ENCODE peak calls at places on chromosomes 11 and 22, in eight cellular contexts. One of them, this sample, is unnamed.

GRCh38 chr11:114340311-114341131 is 44.3 kb downstream of the NNMT start:
- DNase-seq in choroid plexus epithelial cell: peak
- DNase-seq in activated CD4-positive, alpha-beta T cell treated with anti-CD3 and anti-CD28 coated beads, Interleukin-2, amount 10 ng/mL, durations not matched to agents 7 days and 5 days: peak
- DNase-seq in neural progenitor cell: peak
- DNase-seq in RWPE1: peak
- DNase-seq in iPS-NIHi11: peak
- DNase-seq in stimulated activated CD4-positive, alpha-beta T cell treated with anti-CD3 and anti-CD28 coated beads, TNF-alpha, amount 100 ng/mL, for 48 hours: no peak
- DNase-seq in type B pancreatic cell: no peak
- DNase-seq in this sample: peak

GRCh38 chr11:73141309-73142127 is 600 bp downstream of the FCHSD2 start:
- DNase-seq in choroid plexus epithelial cell: peak
- DNase-seq in activated CD4-positive, alpha-beta T cell treated with anti-CD3 and anti-CD28 coated beads, Interleukin-2, amount 10 ng/mL, durations not matched to agents 7 days and 5 days: peak
- DNase-seq in neural progenitor cell: peak
- DNase-seq in RWPE1: peak
- DNase-seq in iPS-NIHi11: peak
- DNase-seq in stimulated activated CD4-positive, alpha-beta T cell treated with anti-CD3 and anti-CD28 coated beads, TNF-alpha, amount 100 ng/mL, for 48 hours: peak
- DNase-seq in type B pancreatic cell: peak
- DNase-seq in this sample: peak

GRCh38 chr11:58592760-58593472 is 14.1 kb downstream of the ZFP91 start:
- DNase-seq in choroid plexus epithelial cell: peak
- DNase-seq in activated CD4-positive, alpha-beta T cell treated with anti-CD3 and anti-CD28 coated beads, Interleukin-2, amount 10 ng/mL, durations not matched to agents 7 days and 5 days: no peak
- DNase-seq in neural progenitor cell: no peak
- DNase-seq in RWPE1: no peak
- DNase-seq in iPS-NIHi11: no peak
- DNase-seq in stimulated activated CD4-positive, alpha-beta T cell treated with anti-CD3 and anti-CD28 coated beads, TNF-alpha, amount 100 ng/mL, for 48 hours: peak
- DNase-seq in type B pancreatic cell: no peak
- DNase-seq in this sample: no peak

GRCh38 chr11:117256573-117256972 is 24.1 kb downstream of the RNF214 start:
- DNase-seq in choroid plexus epithelial cell: peak
- DNase-seq in activated CD4-positive, alpha-beta T cell treated with anti-CD3 and anti-CD28 coated beads, Interleukin-2, amount 10 ng/mL, durations not matched to agents 7 days and 5 days: no peak
- DNase-seq in neural progenitor cell: no peak
- DNase-seq in RWPE1: no peak
- DNase-seq in iPS-NIHi11: no peak
- DNase-seq in stimulated activated CD4-positive, alpha-beta T cell treated with anti-CD3 and anti-CD28 coated beads, TNF-alpha, amount 100 ng/mL, for 48 hours: no peak
- DNase-seq in type B pancreatic cell: no peak
- DNase-seq in this sample: peak

GRCh38 chr11:28442113-28442512 is 333.9 kb downstream of the METTL15 start:
- DNase-seq in choroid plexus epithelial cell: no peak
- DNase-seq in activated CD4-positive, alpha-beta T cell treated with anti-CD3 and anti-CD28 coated beads, Interleukin-2, amount 10 ng/mL, durations not matched to agents 7 days and 5 days: no peak
- DNase-seq in neural progenitor cell: no peak
- DNase-seq in RWPE1: no peak
- DNase-seq in iPS-NIHi11: no peak
- DNase-seq in stimulated activated CD4-positive, alpha-beta T cell treated with anti-CD3 and anti-CD28 coated beads, TNF-alpha, amount 100 ng/mL, for 48 hours: no peak
- DNase-seq in type B pancreatic cell: no peak
- DNase-seq in this sample: peak

GRCh38 chr22:29623059-29623458 is 19.6 kb downstream of the NF2 start:
- DNase-seq in choroid plexus epithelial cell: no peak
- DNase-seq in activated CD4-positive, alpha-beta T cell treated with anti-CD3 and anti-CD28 coated beads, Interleukin-2, amount 10 ng/mL, durations not matched to agents 7 days and 5 days: no peak
- DNase-seq in neural progenitor cell: no peak
- DNase-seq in RWPE1: no peak
- DNase-seq in iPS-NIHi11: no peak
- DNase-seq in stimulated activated CD4-positive, alpha-beta T cell treated with anti-CD3 and anti-CD28 coated beads, TNF-alpha, amount 100 ng/mL, for 48 hours: no peak
- DNase-seq in type B pancreatic cell: no peak
- DNase-seq in this sample: no peak

GRCh38 chr11:18798941-18799469 is 7.4 kb upstream of the PTPN5 start:
- DNase-seq in choroid plexus epithelial cell: no peak
- DNase-seq in activated CD4-positive, alpha-beta T cell treated with anti-CD3 and anti-CD28 coated beads, Interleukin-2, amount 10 ng/mL, durations not matched to agents 7 days and 5 days: no peak
- DNase-seq in neural progenitor cell: no peak
- DNase-seq in RWPE1: peak
- DNase-seq in iPS-NIHi11: no peak
- DNase-seq in stimulated activated CD4-positive, alpha-beta T cell treated with anti-CD3 and anti-CD28 coated beads, TNF-alpha, amount 100 ng/mL, for 48 hours: no peak
- DNase-seq in type B pancreatic cell: no peak
- DNase-seq in this sample: no peak

GRCh38 chr11:65478411-65479183 is 20.2 kb upstream of the MALAT1 start:
- DNase-seq in choroid plexus epithelial cell: peak
- DNase-seq in activated CD4-positive, alpha-beta T cell treated with anti-CD3 and anti-CD28 coated beads, Interleukin-2, amount 10 ng/mL, durations not matched to agents 7 days and 5 days: no peak
- DNase-seq in neural progenitor cell: peak
- DNase-seq in RWPE1: no peak
- DNase-seq in iPS-NIHi11: no peak
- DNase-seq in stimulated activated CD4-positive, alpha-beta T cell treated with anti-CD3 and anti-CD28 coated beads, TNF-alpha, amount 100 ng/mL, for 48 hours: no peak
- DNase-seq in type B pancreatic cell: no peak
- DNase-seq in this sample: peak

GRCh38 chr11:95358516-95359322 is 127.7 kb upstream of the SESN3 start:
- DNase-seq in choroid plexus epithelial cell: no peak
- DNase-seq in activated CD4-positive, alpha-beta T cell treated with anti-CD3 and anti-CD28 coated beads, Interleukin-2, amount 10 ng/mL, durations not matched to agents 7 days and 5 days: no peak
- DNase-seq in neural progenitor cell: no peak
- DNase-seq in RWPE1: no peak
- DNase-seq in iPS-NIHi11: no peak
- DNase-seq in stimulated activated CD4-positive, alpha-beta T cell treated with anti-CD3 and anti-CD28 coated beads, TNF-alpha, amount 100 ng/mL, for 48 hours: no peak
- DNase-seq in type B pancreatic cell: no peak
- DNase-seq in this sample: no peak

GRCh38 chr11:101138245-101138930 is 8.8 kb upstream of the PGR start:
- DNase-seq in choroid plexus epithelial cell: no peak
- DNase-seq in activated CD4-positive, alpha-beta T cell treated with anti-CD3 and anti-CD28 coated beads, Interleukin-2, amount 10 ng/mL, durations not matched to agents 7 days and 5 days: no peak
- DNase-seq in neural progenitor cell: no peak
- DNase-seq in RWPE1: no peak
- DNase-seq in iPS-NIHi11: no peak
- DNase-seq in stimulated activated CD4-positive, alpha-beta T cell treated with anti-CD3 and anti-CD28 coated beads, TNF-alpha, amount 100 ng/mL, for 48 hours: no peak
- DNase-seq in type B pancreatic cell: no peak
- DNase-seq in this sample: no peak

GRCh38 chr11:111840143-111840542 is 31.2 kb downstream of the ALG9 start:
- DNase-seq in choroid plexus epithelial cell: peak
- DNase-seq in activated CD4-positive, alpha-beta T cell treated with anti-CD3 and anti-CD28 coated beads, Interleukin-2, amount 10 ng/mL, durations not matched to agents 7 days and 5 days: no peak
- DNase-seq in neural progenitor cell: peak
- DNase-seq in RWPE1: no peak
- DNase-seq in iPS-NIHi11: peak
- DNase-seq in stimulated activated CD4-positive, alpha-beta T cell treated with anti-CD3 and anti-CD28 coated beads, TNF-alpha, amount 100 ng/mL, for 48 hours: no peak
- DNase-seq in type B pancreatic cell: no peak
- DNase-seq in this sample: no peak

GRCh38 chr22:40026641-40027040 is 31.9 kb downstream of the FAM83F start:
- DNase-seq in choroid plexus epithelial cell: no peak
- DNase-seq in activated CD4-positive, alpha-beta T cell treated with anti-CD3 and anti-CD28 coated beads, Interleukin-2, amount 10 ng/mL, durations not matched to agents 7 days and 5 days: no peak
- DNase-seq in neural progenitor cell: peak
- DNase-seq in RWPE1: no peak
- DNase-seq in iPS-NIHi11: no peak
- DNase-seq in stimulated activated CD4-positive, alpha-beta T cell treated with anti-CD3 and anti-CD28 coated beads, TNF-alpha, amount 100 ng/mL, for 48 hours: no peak
- DNase-seq in type B pancreatic cell: no peak
- DNase-seq in this sample: no peak

GRCh38 chr22:21834869-21835268 is 32.6 kb downstream of the MAPK1 start:
- DNase-seq in choroid plexus epithelial cell: no peak
- DNase-seq in activated CD4-positive, alpha-beta T cell treated with anti-CD3 and anti-CD28 coated beads, Interleukin-2, amount 10 ng/mL, durations not matched to agents 7 days and 5 days: no peak
- DNase-seq in neural progenitor cell: no peak
- DNase-seq in RWPE1: no peak
- DNase-seq in iPS-NIHi11: no peak
- DNase-seq in stimulated activated CD4-positive, alpha-beta T cell treated with anti-CD3 and anti-CD28 coated beads, TNF-alpha, amount 100 ng/mL, for 48 hours: no peak
- DNase-seq in type B pancreatic cell: no peak
- DNase-seq in this sample: no peak

GRCh38 chr22:45497746-45498145 is 4.9 kb upstream of the FBLN1 start:
- DNase-seq in choroid plexus epithelial cell: no peak
- DNase-seq in activated CD4-positive, alpha-beta T cell treated with anti-CD3 and anti-CD28 coated beads, Interleukin-2, amount 10 ng/mL, durations not matched to agents 7 days and 5 days: no peak
- DNase-seq in neural progenitor cell: no peak
- DNase-seq in RWPE1: no peak
- DNase-seq in iPS-NIHi11: no peak
- DNase-seq in stimulated activated CD4-positive, alpha-beta T cell treated with anti-CD3 and anti-CD28 coated beads, TNF-alpha, amount 100 ng/mL, for 48 hours: no peak
- DNase-seq in type B pancreatic cell: no peak
- DNase-seq in this sample: no peak

GRCh38 chr11:125883375-125883774 is 4.1 kb upstream of the HYLS1 start:
- DNase-seq in choroid plexus epithelial cell: no peak
- DNase-seq in activated CD4-positive, alpha-beta T cell treated with anti-CD3 and anti-CD28 coated beads, Interleukin-2, amount 10 ng/mL, durations not matched to agents 7 days and 5 days: no peak
- DNase-seq in neural progenitor cell: no peak
- DNase-seq in RWPE1: no peak
- DNase-seq in iPS-NIHi11: no peak
- DNase-seq in stimulated activated CD4-positive, alpha-beta T cell treated with anti-CD3 and anti-CD28 coated beads, TNF-alpha, amount 100 ng/mL, for 48 hours: no peak
- DNase-seq in type B pancreatic cell: no peak
- DNase-seq in this sample: no peak

GRCh38 chr22:38077595-38077994 is 6.4 kb downstream of the SLC16A8 start:
- DNase-seq in choroid plexus epithelial cell: no peak
- DNase-seq in activated CD4-positive, alpha-beta T cell treated with anti-CD3 and anti-CD28 coated beads, Interleukin-2, amount 10 ng/mL, durations not matched to agents 7 days and 5 days: no peak
- DNase-seq in neural progenitor cell: no peak
- DNase-seq in RWPE1: no peak
- DNase-seq in iPS-NIHi11: no peak
- DNase-seq in stimulated activated CD4-positive, alpha-beta T cell treated with anti-CD3 and anti-CD28 coated beads, TNF-alpha, amount 100 ng/mL, for 48 hours: no peak
- DNase-seq in type B pancreatic cell: no peak
- DNase-seq in this sample: no peak

GRCh38 chr22:46079093-46079860 is 71.0 kb upstream of the PPARA start:
- DNase-seq in choroid plexus epithelial cell: no peak
- DNase-seq in activated CD4-positive, alpha-beta T cell treated with anti-CD3 and anti-CD28 coated beads, Interleukin-2, amount 10 ng/mL, durations not matched to agents 7 days and 5 days: no peak
- DNase-seq in neural progenitor cell: no peak
- DNase-seq in RWPE1: no peak
- DNase-seq in iPS-NIHi11: no peak
- DNase-seq in stimulated activated CD4-positive, alpha-beta T cell treated with anti-CD3 and anti-CD28 coated beads, TNF-alpha, amount 100 ng/mL, for 48 hours: no peak
- DNase-seq in type B pancreatic cell: no peak
- DNase-seq in this sample: peak

GRCh38 chr11:70324354-70325115 is 54.0 kb downstream of the PPFIA1 start:
- DNase-seq in choroid plexus epithelial cell: peak
- DNase-seq in activated CD4-positive, alpha-beta T cell treated with anti-CD3 and anti-CD28 coated beads, Interleukin-2, amount 10 ng/mL, durations not matched to agents 7 days and 5 days: no peak
- DNase-seq in neural progenitor cell: peak
- DNase-seq in RWPE1: no peak
- DNase-seq in iPS-NIHi11: no peak
- DNase-seq in stimulated activated CD4-positive, alpha-beta T cell treated with anti-CD3 and anti-CD28 coated beads, TNF-alpha, amount 100 ng/mL, for 48 hours: no peak
- DNase-seq in type B pancreatic cell: no peak
- DNase-seq in this sample: no peak

GRCh38 chr22:30028731-30029130 is 51.5 kb upstream of the HORMAD2 start:
- DNase-seq in choroid plexus epithelial cell: no peak
- DNase-seq in activated CD4-positive, alpha-beta T cell treated with anti-CD3 and anti-CD28 coated beads, Interleukin-2, amount 10 ng/mL, durations not matched to agents 7 days and 5 days: no peak
- DNase-seq in neural progenitor cell: no peak
- DNase-seq in RWPE1: no peak
- DNase-seq in iPS-NIHi11: no peak
- DNase-seq in stimulated activated CD4-positive, alpha-beta T cell treated with anti-CD3 and anti-CD28 coated beads, TNF-alpha, amount 100 ng/mL, for 48 hours: no peak
- DNase-seq in type B pancreatic cell: no peak
- DNase-seq in this sample: no peak

GRCh38 chr11:7353100-7353499 is 101.4 kb downstream of the SYT9 start:
- DNase-seq in choroid plexus epithelial cell: peak
- DNase-seq in activated CD4-positive, alpha-beta T cell treated with anti-CD3 and anti-CD28 coated beads, Interleukin-2, amount 10 ng/mL, durations not matched to agents 7 days and 5 days: peak
- DNase-seq in neural progenitor cell: peak
- DNase-seq in RWPE1: no peak
- DNase-seq in iPS-NIHi11: peak
- DNase-seq in stimulated activated CD4-positive, alpha-beta T cell treated with anti-CD3 and anti-CD28 coated beads, TNF-alpha, amount 100 ng/mL, for 48 hours: no peak
- DNase-seq in type B pancreatic cell: no peak
- DNase-seq in this sample: peak

GRCh38 chr11:122664188-122664587 is 8.7 kb downstream of the UBASH3B start:
- DNase-seq in choroid plexus epithelial cell: no peak
- DNase-seq in activated CD4-positive, alpha-beta T cell treated with anti-CD3 and anti-CD28 coated beads, Interleukin-2, amount 10 ng/mL, durations not matched to agents 7 days and 5 days: no peak
- DNase-seq in neural progenitor cell: no peak
- DNase-seq in RWPE1: no peak
- DNase-seq in iPS-NIHi11: no peak
- DNase-seq in stimulated activated CD4-positive, alpha-beta T cell treated with anti-CD3 and anti-CD28 coated beads, TNF-alpha, amount 100 ng/mL, for 48 hours: no peak
- DNase-seq in type B pancreatic cell: no peak
- DNase-seq in this sample: peak

GRCh38 chr22:43004362-43005035 is 10.4 kb downstream of the PACSIN2 start:
- DNase-seq in choroid plexus epithelial cell: no peak
- DNase-seq in activated CD4-positive, alpha-beta T cell treated with anti-CD3 and anti-CD28 coated beads, Interleukin-2, amount 10 ng/mL, durations not matched to agents 7 days and 5 days: no peak
- DNase-seq in neural progenitor cell: no peak
- DNase-seq in RWPE1: no peak
- DNase-seq in iPS-NIHi11: no peak
- DNase-seq in stimulated activated CD4-positive, alpha-beta T cell treated with anti-CD3 and anti-CD28 coated beads, TNF-alpha, amount 100 ng/mL, for 48 hours: no peak
- DNase-seq in type B pancreatic cell: no peak
- DNase-seq in this sample: peak

This sample was measured in M059J.